ENCODE peak calls at places on chromosomes 1 and 21, in eight cellular contexts. R is HCT116, A is GM23338, X is HepG2, F is K562, M is upper lobe of left lung, I is GM12878, O is Panc1. N is an unnamed sample.

GRCh38 chr1:190478193-190479007 is 736 bp upstream of the BRINP3 start:
- ATAC-seq in R (peak; percentile 75), A (peak; percentile 75), X (peak; percentile 54), F (no peak), M (no peak), I (peak; percentile 48), O (peak; percentile 64), N (peak; percentile 16)

GRCh38 chr1:198597690-198598430 is 41.0 kb upstream of the PTPRC start:
- ATAC-seq in R (no peak), A (no peak), X (no peak), F (peak; percentile 20), M (no peak), I (peak; percentile 66), O (no peak), N (no peak)

GRCh38 chr1:14901371-14901954 is 252.1 kb upstream of the TMEM51 start:
- ATAC-seq in R (no peak), A (no peak), X (peak; percentile 57), F (peak; percentile 11), M (no peak), I (no peak), O (peak; percentile 49), N (no peak)

GRCh38 chr1:153534933-153535663 is 693 bp downstream of the S100A6 start:
- ATAC-seq in R (peak; percentile 29), A (peak; percentile 1), X (no peak), F (no peak), M (peak; percentile 73), I (peak; percentile 64), O (peak; percentile 27), N (peak; percentile 47)

GRCh38 chr21:33185852-33186251 is 43.9 kb upstream of the IFNAR2 start:
- ATAC-seq in R (no peak), A (no peak), X (no peak), F (no peak), M (no peak), I (no peak), O (no peak), N (no peak)

GRCh38 chr1:234725177-234726132 is 115.5 kb upstream of the IRF2BP2 start:
- ATAC-seq in R (no peak), A (no peak), X (no peak), F (peak; percentile 5), M (no peak), I (no peak), O (no peak), N (no peak)

GRCh38 chr1:7726623-7727022 is 44.5 kb upstream of the VAMP3 start:
- ATAC-seq in R (no peak), A (no peak), X (no peak), F (no peak), M (no peak), I (no peak), O (no peak), N (no peak)

GRCh38 chr21:45350206-45350854 is 54.6 kb upstream of the COL18A1 start:
- ATAC-seq in R (no peak), A (no peak), X (no peak), F (no peak), M (no peak), I (no peak), O (no peak), N (no peak)

GRCh38 chr1:207959995-207960745 is 49.2 kb upstream of the CD34 start:
- ATAC-seq in R (no peak), A (no peak), X (no peak), F (no peak), M (no peak), I (no peak), O (no peak), N (no peak)

GRCh38 chr1:116951175-116951935 is 41.6 kb downstream of the PTGFRN start:
- ATAC-seq in R (no peak), A (no peak), X (no peak), F (no peak), M (peak; percentile 79), I (no peak), O (no peak), N (peak; percentile 64)

GRCh38 chr1:57638239-57638638 is 214.4 kb upstream of the DAB1 start:
- ATAC-seq in R (no peak), A (no peak), X (no peak), F (no peak), M (no peak), I (no peak), O (no peak), N (no peak)

GRCh38 chr1:65317866-65318653 is 8.7 kb downstream of the DNAJC6 start:
- ATAC-seq in R (no peak), A (no peak), X (no peak), F (peak; percentile 94), M (no peak), I (no peak), O (no peak), N (no peak)

GRCh38 chr1:24201941-24202440 is 14.9 kb upstream of the IFNLR1 start:
- ATAC-seq in R (peak; percentile 73), A (peak; percentile 72), X (peak; percentile 73), F (peak; percentile 78), M (peak; percentile 83), I (peak; percentile 41), O (peak; percentile 87), N (peak; percentile 89)

GRCh38 chr1:216325946-216326345 is 97.3 kb downstream of the USH2A start:
- ATAC-seq in R (no peak), A (no peak), X (no peak), F (no peak), M (no peak), I (no peak), O (no peak), N (no peak)

GRCh38 chr1:147052143-147052542 is 114.0 kb downstream of the NBPF12 start:
- ATAC-seq in R (no peak), A (no peak), X (no peak), F (no peak), M (no peak), I (peak; percentile 60), O (no peak), N (no peak)

GRCh38 chr1:59170659-59171058 is 126.2 kb upstream of the FGGY start:
- ATAC-seq in R (no peak), A (no peak), X (no peak), F (no peak), M (no peak), I (no peak), O (no peak), N (no peak)

GRCh38 chr1:59169703-59170102 is 127.2 kb upstream of the FGGY start:
- ATAC-seq in R (no peak), A (no peak), X (no peak), F (no peak), M (no peak), I (no peak), O (no peak), N (no peak)

GRCh38 chr1:59173721-59174120 is 123.2 kb upstream of the FGGY start:
- ATAC-seq in R (no peak), A (no peak), X (no peak), F (no peak), M (no peak), I (no peak), O (no peak), N (no peak)

GRCh38 chr1:59172693-59173092 is 124.2 kb upstream of the FGGY start:
- ATAC-seq in R (no peak), A (no peak), X (no peak), F (no peak), M (no peak), I (no peak), O (no peak), N (no peak)

GRCh38 chr1:59171788-59172187 is 125.1 kb upstream of the FGGY start:
- ATAC-seq in R (no peak), A (no peak), X (no peak), F (no peak), M (no peak), I (peak; percentile 58), O (no peak), N (no peak)
- TF ChIP-seq POLR2AphosphoS5 in R (no peak), A (no peak), X (no peak), F (no peak), M (no peak), I (no peak), O (no peak), N (no peak)

DNA sequence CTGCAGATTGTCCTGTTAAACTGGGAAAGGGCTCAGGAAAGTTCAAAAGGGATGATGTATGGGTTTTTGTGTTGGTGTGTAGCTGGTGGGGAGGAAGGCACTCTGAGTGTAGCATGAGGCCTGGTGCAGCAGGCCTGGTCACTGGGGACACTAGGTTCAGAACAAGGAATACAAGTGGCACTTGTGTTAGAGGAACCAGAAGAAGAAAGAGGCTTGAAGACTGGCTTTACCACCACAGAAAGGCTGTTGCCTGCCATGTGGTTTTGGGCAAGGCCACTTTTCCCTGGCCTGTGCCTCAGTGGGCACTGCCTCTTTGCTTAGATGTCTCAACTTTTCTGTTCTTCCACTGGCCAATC is 122.8 kb downstream of the NOS1AP start:
- ATAC-seq in R (no peak), A (no peak), X (no peak), F (no peak), M (no peak), I (no peak), O (no peak), N (no peak)
- TF ChIP-seq CTCF in R (no peak), A (no peak), X (no peak), F (no peak), M (no peak), I (no peak), O (no peak), N (no peak)

DNA sequence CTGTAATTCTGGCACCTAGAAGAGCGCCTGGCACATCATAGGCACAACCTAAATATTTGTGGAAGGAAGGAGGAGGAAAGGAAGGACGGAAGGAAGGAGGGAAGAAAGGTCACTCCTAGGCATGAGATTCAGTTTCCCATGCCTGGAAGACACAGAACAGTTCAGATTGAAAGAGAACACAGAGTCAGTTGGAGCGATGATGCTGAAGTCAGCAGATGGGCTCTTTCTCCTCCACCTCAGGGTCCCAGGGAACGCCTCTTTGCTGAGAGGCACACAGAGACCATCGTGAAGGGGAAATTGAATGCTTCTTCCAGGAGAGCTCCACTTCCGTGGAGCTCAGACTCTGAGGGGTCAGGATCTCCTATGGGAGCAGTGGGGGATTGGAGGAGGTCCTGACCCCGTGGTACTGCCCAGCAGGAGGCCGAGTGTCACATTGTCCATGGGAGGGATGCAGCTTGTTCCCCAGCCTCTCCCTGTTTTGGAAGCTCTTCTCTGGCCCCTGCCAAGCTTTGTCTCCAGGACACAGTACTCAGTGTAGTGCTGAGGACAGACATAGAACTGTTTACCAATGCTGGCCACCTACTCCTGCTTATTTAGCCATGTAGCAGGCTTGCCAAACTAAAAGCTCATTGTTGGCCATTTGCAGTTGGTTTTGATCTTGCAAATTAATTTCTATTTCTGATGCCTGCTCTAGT is 2.4 kb downstream of the MYBPHL start:
- ATAC-seq in R (no peak), A (no peak), X (no peak), F (no peak), M (no peak), I (no peak), O (no peak), N (peak; percentile 26)
- TF ChIP-seq POLR2AphosphoS5 in R (no peak), A (no peak), X (no peak), F (no peak), M (no peak), I (no peak), O (no peak), N (peak; percentile 3)

DNA sequence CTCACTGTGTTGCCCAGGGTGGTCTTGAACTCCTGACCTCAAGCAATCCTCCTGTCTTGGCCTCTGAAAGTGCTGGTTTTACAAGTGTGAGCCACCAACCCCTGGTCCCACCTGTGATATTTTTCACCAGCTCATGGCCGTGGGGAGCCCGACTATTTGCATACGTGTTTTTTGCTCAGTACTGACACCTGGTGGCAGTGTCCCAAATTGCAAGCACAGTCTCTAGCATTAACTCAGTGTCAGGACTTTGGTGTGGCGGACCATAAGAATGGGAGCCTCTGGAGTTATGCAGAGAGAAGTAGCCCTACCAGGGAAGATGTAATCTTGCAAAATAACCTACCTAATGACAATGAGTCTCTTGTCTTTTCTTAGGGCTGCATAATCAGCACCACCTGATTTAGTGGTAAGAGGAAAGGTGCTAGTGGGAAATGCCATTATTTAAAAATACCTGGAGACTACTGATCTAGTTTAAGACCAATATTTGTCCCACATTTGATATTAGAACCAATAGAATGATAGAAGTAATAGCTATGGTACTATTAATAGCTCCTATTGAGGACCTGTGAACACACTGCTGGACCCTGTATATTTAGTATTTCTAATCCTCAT is 305.4 kb downstream of the DISC1 start:
- ATAC-seq in R (peak; percentile 78), A (peak; percentile 36), X (no peak), F (peak; percentile 86), M (no peak), I (no peak), O (no peak), N (no peak)
- TF ChIP-seq CTCF in R (peak; percentile 78), A (peak; percentile 74), X (peak; percentile 60), F (peak; percentile 71), M (peak; percentile 39), I (no peak), O (peak; percentile 80), N (peak; percentile 26)